ENCODE peak calls at places on chromosome X, in four cellular contexts. Q is stimulated activated CD4-positive, alpha-beta T cell treated with anti-CD3 and anti-CD28 coated beads, Interleukin-4, amount 100 ng/mL, for 48 hours; J is NCI-H1694 treated with DMSO at 0.1 percent for 48 hours; T is D341Med. I is an unnamed sample.
A peak's percentile ranks its signal among the peaks of the same experiment; 100 is the strongest.

GRCh38 chrX:128287693-128288092 is 235.5 kb upstream of the ACTRT1 start:
- DNase-seq in Q (no peak), J (no peak), T (no peak), I (no peak)

GRCh38 chrX:16436348-16437188 is 213.4 kb upstream of the S100G start:
- DNase-seq in Q (peak; percentile 51), J (peak; percentile 12), T (peak; percentile 58), I (peak; percentile 8)

GRCh38 chrX:54358424-54359211 is 772 bp upstream of the WNK3 start:
- DNase-seq in Q (peak; percentile 21), J (peak; percentile 48), T (peak; percentile 10), I (peak; percentile 41)

GRCh38 chrX:17859609-17860178 is 1.4 kb downstream of the RAI2 start:
- DNase-seq in Q (no peak), J (no peak), T (no peak), I (no peak)

GRCh38 chrX:110042521-110042920 is 39.6 kb downstream of the TMEM164 start:
- DNase-seq in Q (no peak), J (no peak), T (no peak), I (no peak)

GRCh38 chrX:107826286-107827136 is 845 bp downstream of the MID2 start:
- DNase-seq in Q (peak; percentile 14), J (peak; percentile 6), T (peak; percentile 68), I (peak; percentile 22)

GRCh38 chrX:100208076-100208475 is 202.0 kb downstream of the PCDH19 start:
- DNase-seq in Q (no peak), J (no peak), T (no peak), I (no peak)

GRCh38 chrX:21153033-21153432 is 221.2 kb upstream of the CNKSR2 start:
- DNase-seq in Q (no peak), J (no peak), T (no peak), I (no peak)

GRCh38 chrX:63349307-63349706 is 1.8 kb downstream of the SPIN4 start:
- DNase-seq in Q (no peak), J (no peak), T (no peak), I (no peak)

GRCh38 chrX:143058096-143058495 is 32.4 kb downstream of the SPANXN4 start:
- DNase-seq in Q (no peak), J (peak; percentile 77), T (no peak), I (no peak)

GRCh38 chrX:153861733-153862300 is 24.2 kb downstream of the L1CAM start:
- DNase-seq in Q (no peak), J (peak; percentile 74), T (no peak), I (peak; percentile 68)

I was measured in cerebellum.